ENCODE peak calls at places on chromosomes 1 and 21, in six cellular contexts. One of them, this sample, is unnamed.

GRCh38 chr1:28552482-28553228 is at the start of gene TRNAU1AP:
- DNase-seq in upper lobe of left lung: peak; percentile 98
- DNase-seq in GM23338: peak; percentile 99
- DNase-seq in A549: peak; percentile 92
- DNase-seq in right atrium auricular region: peak; percentile 96
- DNase-seq in left ventricle myocardium inferior: peak; percentile 97
- DNase-seq in this sample: peak; percentile 98

GRCh38 chr1:4004635-4005430 is 104.8 kb upstream of the C1orf174 start:
- DNase-seq in upper lobe of left lung: no peak
- DNase-seq in GM23338: no peak
- DNase-seq in A549: no peak
- DNase-seq in right atrium auricular region: no peak
- DNase-seq in left ventricle myocardium inferior: no peak
- DNase-seq in this sample: no peak

GRCh38 chr21:35697321-35697808 is 363.0 kb downstream of the SETD4 start:
- DNase-seq in upper lobe of left lung: no peak
- DNase-seq in GM23338: no peak
- DNase-seq in A549: no peak
- DNase-seq in right atrium auricular region: peak; percentile 63
- DNase-seq in left ventricle myocardium inferior: peak; percentile 66
- DNase-seq in this sample: peak; percentile 81

GRCh38 chr1:55718758-55719671 is 503.9 kb upstream of the USP24 start:
- DNase-seq in upper lobe of left lung: no peak
- DNase-seq in GM23338: peak; percentile 11
- DNase-seq in A549: peak; percentile 68
- DNase-seq in right atrium auricular region: peak; percentile 88
- DNase-seq in left ventricle myocardium inferior: peak; percentile 20
- DNase-seq in this sample: peak; percentile 75

GRCh38 chr1:50422946-50423669 is at the start of gene DMRTA2:
- DNase-seq in upper lobe of left lung: peak; percentile 84
- DNase-seq in GM23338: peak; percentile 84
- DNase-seq in A549: peak; percentile 56
- DNase-seq in right atrium auricular region: no peak
- DNase-seq in left ventricle myocardium inferior: no peak
- DNase-seq in this sample: peak; percentile 76

GRCh38 chr1:109201123-109201703 is 12.5 kb upstream of the SARS1 start:
- DNase-seq in upper lobe of left lung: no peak
- DNase-seq in GM23338: peak; percentile 90
- DNase-seq in A549: peak; percentile 49
- DNase-seq in right atrium auricular region: peak; percentile 23
- DNase-seq in left ventricle myocardium inferior: no peak
- DNase-seq in this sample: no peak

GRCh38 chr1:62144238-62144831 is 50.3 kb upstream of the L1TD1 start:
- DNase-seq in upper lobe of left lung: no peak
- DNase-seq in GM23338: peak; percentile 82
- DNase-seq in A549: peak; percentile 41
- DNase-seq in right atrium auricular region: peak; percentile 59
- DNase-seq in left ventricle myocardium inferior: no peak
- DNase-seq in this sample: no peak

GRCh38 chr1:2451744-2452582 is 24.1 kb upstream of the PLCH2 start:
- DNase-seq in upper lobe of left lung: no peak
- DNase-seq in GM23338: no peak
- DNase-seq in A549: peak; percentile 82
- DNase-seq in right atrium auricular region: no peak
- DNase-seq in left ventricle myocardium inferior: no peak
- DNase-seq in this sample: no peak

GRCh38 chr1:43274804-43275180 is 5.0 kb downstream of the TMEM125 start:
- DNase-seq in upper lobe of left lung: no peak
- DNase-seq in GM23338: no peak
- DNase-seq in A549: no peak
- DNase-seq in right atrium auricular region: no peak
- DNase-seq in left ventricle myocardium inferior: no peak
- DNase-seq in this sample: no peak

GRCh38 chr1:62325696-62326095 is 6.5 kb upstream of the KANK4 start:
- DNase-seq in upper lobe of left lung: no peak
- DNase-seq in GM23338: no peak
- DNase-seq in A549: no peak
- DNase-seq in right atrium auricular region: no peak
- DNase-seq in left ventricle myocardium inferior: no peak
- DNase-seq in this sample: no peak

GRCh38 chr1:8870605-8871538 is 7.6 kb downstream of the ENO1 start:
- DNase-seq in upper lobe of left lung: no peak
- DNase-seq in GM23338: no peak
- DNase-seq in A549: no peak
- DNase-seq in right atrium auricular region: no peak
- DNase-seq in left ventricle myocardium inferior: no peak
- DNase-seq in this sample: no peak

GRCh38 chr1:228344631-228345072 is 62.0 kb downstream of the TRIM11 start:
- DNase-seq in upper lobe of left lung: no peak
- DNase-seq in GM23338: no peak
- DNase-seq in A549: peak; percentile 23
- DNase-seq in right atrium auricular region: no peak
- DNase-seq in left ventricle myocardium inferior: peak; percentile 7
- DNase-seq in this sample: peak; percentile 62

GRCh38 chr1:3787347-3787710 is 9.0 kb downstream of the LRRC47 start:
- DNase-seq in upper lobe of left lung: no peak
- DNase-seq in GM23338: no peak
- DNase-seq in A549: no peak
- DNase-seq in right atrium auricular region: no peak
- DNase-seq in left ventricle myocardium inferior: no peak
- DNase-seq in this sample: no peak

GRCh38 chr1:204621996-204622395 is 63.5 kb downstream of the LRRN2 start:
- DNase-seq in upper lobe of left lung: no peak
- DNase-seq in GM23338: no peak
- DNase-seq in A549: no peak
- DNase-seq in right atrium auricular region: no peak
- DNase-seq in left ventricle myocardium inferior: no peak
- DNase-seq in this sample: no peak

GRCh38 chr1:61320575-61320974 is 238.2 kb downstream of the NFIA start:
- DNase-seq in upper lobe of left lung: no peak
- DNase-seq in GM23338: no peak
- DNase-seq in A549: no peak
- DNase-seq in right atrium auricular region: no peak
- DNase-seq in left ventricle myocardium inferior: no peak
- DNase-seq in this sample: no peak

GRCh38 chr1:64691631-64692030 is 53.2 kb upstream of the RAVER2 start:
- DNase-seq in upper lobe of left lung: no peak
- DNase-seq in GM23338: peak; percentile 24
- DNase-seq in A549: no peak
- DNase-seq in right atrium auricular region: no peak
- DNase-seq in left ventricle myocardium inferior: no peak
- DNase-seq in this sample: no peak

GRCh38 chr1:65812065-65812464 is 19.4 kb downstream of the PDE4B start:
- DNase-seq in upper lobe of left lung: no peak
- DNase-seq in GM23338: peak; percentile 30
- DNase-seq in A549: no peak
- DNase-seq in right atrium auricular region: no peak
- DNase-seq in left ventricle myocardium inferior: peak; percentile 12
- DNase-seq in this sample: no peak

GRCh38 chr1:6358144-6358624 is 35.4 kb downstream of the ACOT7 start:
- DNase-seq in upper lobe of left lung: no peak
- DNase-seq in GM23338: no peak
- DNase-seq in A549: no peak
- DNase-seq in right atrium auricular region: no peak
- DNase-seq in left ventricle myocardium inferior: no peak
- DNase-seq in this sample: no peak

GRCh38 chr1:226919587-226919986 is 20.5 kb upstream of the COQ8A start:
- DNase-seq in upper lobe of left lung: no peak
- DNase-seq in GM23338: no peak
- DNase-seq in A549: no peak
- DNase-seq in right atrium auricular region: no peak
- DNase-seq in left ventricle myocardium inferior: no peak
- DNase-seq in this sample: no peak

GRCh38 chr1:54995013-54995760 is 3.5 kb upstream of the BSND start:
- DNase-seq in upper lobe of left lung: no peak
- DNase-seq in GM23338: peak; percentile 56
- DNase-seq in A549: no peak
- DNase-seq in right atrium auricular region: no peak
- DNase-seq in left ventricle myocardium inferior: no peak
- DNase-seq in this sample: no peak

GRCh38 chr1:230781596-230781995 is 34.4 kb downstream of the CAPN9 start:
- DNase-seq in upper lobe of left lung: no peak
- DNase-seq in GM23338: no peak
- DNase-seq in A549: no peak
- DNase-seq in right atrium auricular region: no peak
- DNase-seq in left ventricle myocardium inferior: no peak
- DNase-seq in this sample: no peak

GRCh38 chr1:43803646-43804045 is 96.3 kb downstream of the ST3GAL3 start:
- DNase-seq in upper lobe of left lung: no peak
- DNase-seq in GM23338: no peak
- DNase-seq in A549: no peak
- DNase-seq in right atrium auricular region: no peak
- DNase-seq in left ventricle myocardium inferior: no peak
- DNase-seq in this sample: no peak

GRCh38 chr1:234921266-234922062 is 207.2 kb downstream of the TOMM20 start:
- DNase-seq in upper lobe of left lung: no peak
- DNase-seq in GM23338: no peak
- DNase-seq in A549: no peak
- DNase-seq in right atrium auricular region: no peak
- DNase-seq in left ventricle myocardium inferior: no peak
- DNase-seq in this sample: no peak

GRCh38 chr1:170461762-170462384 is 70.1 kb upstream of the GORAB start:
- DNase-seq in upper lobe of left lung: no peak
- DNase-seq in GM23338: no peak
- DNase-seq in A549: no peak
- DNase-seq in right atrium auricular region: no peak
- DNase-seq in left ventricle myocardium inferior: no peak
- DNase-seq in this sample: no peak

GRCh38 chr1:116511459-116512019 is 59.3 kb downstream of the CD58 start:
- DNase-seq in upper lobe of left lung: no peak
- DNase-seq in GM23338: no peak
- DNase-seq in A549: no peak
- DNase-seq in right atrium auricular region: no peak
- DNase-seq in left ventricle myocardium inferior: no peak
- DNase-seq in this sample: no peak

GRCh38 chr1:116515702-116516101 is 55.1 kb downstream of the CD58 start:
- DNase-seq in upper lobe of left lung: no peak
- DNase-seq in GM23338: no peak
- DNase-seq in A549: no peak
- DNase-seq in right atrium auricular region: no peak
- DNase-seq in left ventricle myocardium inferior: no peak
- DNase-seq in this sample: no peak

GRCh38 chr1:116516631-116517030 is 54.2 kb downstream of the CD58 start:
- DNase-seq in upper lobe of left lung: no peak
- DNase-seq in GM23338: no peak
- DNase-seq in A549: no peak
- DNase-seq in right atrium auricular region: no peak
- DNase-seq in left ventricle myocardium inferior: no peak
- DNase-seq in this sample: no peak

GRCh38 chr1:116514708-116515525 is 55.9 kb downstream of the CD58 start:
- DNase-seq in upper lobe of left lung: no peak
- DNase-seq in GM23338: no peak
- DNase-seq in A549: no peak
- DNase-seq in right atrium auricular region: no peak
- DNase-seq in left ventricle myocardium inferior: no peak
- DNase-seq in this sample: no peak

GRCh38 chr1:116513956-116514355 is 56.9 kb downstream of the CD58 start:
- DNase-seq in upper lobe of left lung: no peak
- DNase-seq in GM23338: no peak
- DNase-seq in A549: no peak
- DNase-seq in right atrium auricular region: no peak
- DNase-seq in left ventricle myocardium inferior: peak; percentile 53
- DNase-seq in this sample: no peak
- H3K4me3 ChIP-seq in upper lobe of left lung: no peak overlapping the region
- H3K4me3 ChIP-seq in GM23338: no peak overlapping the region
- H3K4me3 ChIP-seq in A549: no peak overlapping the region
- H3K4me3 ChIP-seq in right atrium auricular region: no peak overlapping the region
- H3K4me3 ChIP-seq in left ventricle myocardium inferior: no peak overlapping the region
- H3K4me3 ChIP-seq in this sample: no peak overlapping the region

GRCh38 chr1:202107321-202107761 is 15.4 kb upstream of the GPR37L1 start:
- DNase-seq in upper lobe of left lung: peak; percentile 83
- DNase-seq in GM23338: no peak
- DNase-seq in A549: peak; percentile 55
- DNase-seq in right atrium auricular region: no peak
- DNase-seq in left ventricle myocardium inferior: peak; percentile 78
- DNase-seq in this sample: no peak
- H3K27ac ChIP-seq in upper lobe of left lung: peak overlapping the region; percentile 73
- H3K27ac ChIP-seq in GM23338: no peak overlapping the region
- H3K27ac ChIP-seq in A549: peak overlapping the region; percentile 91
- H3K27ac ChIP-seq in right atrium auricular region: peak overlapping the region; percentile 80
- H3K27ac ChIP-seq in left ventricle myocardium inferior: peak overlapping the region; percentile 94
- H3K27ac ChIP-seq in this sample: no peak overlapping the region

GRCh38 chr1:159279754-159280153 is 22.4 kb upstream of the FCER1A start:
- DNase-seq in upper lobe of left lung: no peak
- DNase-seq in GM23338: no peak
- DNase-seq in A549: peak; percentile 28
- DNase-seq in right atrium auricular region: no peak
- DNase-seq in left ventricle myocardium inferior: no peak
- DNase-seq in this sample: no peak
- H3K4me3 ChIP-seq in upper lobe of left lung: no peak overlapping the region
- H3K4me3 ChIP-seq in GM23338: no peak overlapping the region
- H3K4me3 ChIP-seq in A549: no peak overlapping the region
- H3K4me3 ChIP-seq in right atrium auricular region: no peak overlapping the region
- H3K4me3 ChIP-seq in left ventricle myocardium inferior: no peak overlapping the region
- H3K4me3 ChIP-seq in this sample: no peak overlapping the region

GRCh38 chr1:153801786-153802697 is 26.8 kb downstream of the SLC27A3 start:
- DNase-seq in upper lobe of left lung: no peak
- DNase-seq in GM23338: no peak
- DNase-seq in A549: no peak
- DNase-seq in right atrium auricular region: no peak
- DNase-seq in left ventricle myocardium inferior: no peak
- DNase-seq in this sample: no peak

GRCh38 chr1:153805929-153806750 is 30.9 kb downstream of the SLC27A3 start:
- DNase-seq in upper lobe of left lung: no peak
- DNase-seq in GM23338: no peak
- DNase-seq in A549: no peak
- DNase-seq in right atrium auricular region: no peak
- DNase-seq in left ventricle myocardium inferior: no peak
- DNase-seq in this sample: no peak

GRCh38 chr1:153804112-153804511 is 28.9 kb downstream of the SLC27A3 start:
- DNase-seq in upper lobe of left lung: no peak
- DNase-seq in GM23338: no peak
- DNase-seq in A549: no peak
- DNase-seq in right atrium auricular region: no peak
- DNase-seq in left ventricle myocardium inferior: no peak
- DNase-seq in this sample: no peak

GRCh38 chr1:153803479-153804056 is 28.4 kb downstream of the SLC27A3 start:
- DNase-seq in upper lobe of left lung: no peak
- DNase-seq in GM23338: no peak
- DNase-seq in A549: no peak
- DNase-seq in right atrium auricular region: no peak
- DNase-seq in left ventricle myocardium inferior: no peak
- DNase-seq in this sample: no peak

DNA sequence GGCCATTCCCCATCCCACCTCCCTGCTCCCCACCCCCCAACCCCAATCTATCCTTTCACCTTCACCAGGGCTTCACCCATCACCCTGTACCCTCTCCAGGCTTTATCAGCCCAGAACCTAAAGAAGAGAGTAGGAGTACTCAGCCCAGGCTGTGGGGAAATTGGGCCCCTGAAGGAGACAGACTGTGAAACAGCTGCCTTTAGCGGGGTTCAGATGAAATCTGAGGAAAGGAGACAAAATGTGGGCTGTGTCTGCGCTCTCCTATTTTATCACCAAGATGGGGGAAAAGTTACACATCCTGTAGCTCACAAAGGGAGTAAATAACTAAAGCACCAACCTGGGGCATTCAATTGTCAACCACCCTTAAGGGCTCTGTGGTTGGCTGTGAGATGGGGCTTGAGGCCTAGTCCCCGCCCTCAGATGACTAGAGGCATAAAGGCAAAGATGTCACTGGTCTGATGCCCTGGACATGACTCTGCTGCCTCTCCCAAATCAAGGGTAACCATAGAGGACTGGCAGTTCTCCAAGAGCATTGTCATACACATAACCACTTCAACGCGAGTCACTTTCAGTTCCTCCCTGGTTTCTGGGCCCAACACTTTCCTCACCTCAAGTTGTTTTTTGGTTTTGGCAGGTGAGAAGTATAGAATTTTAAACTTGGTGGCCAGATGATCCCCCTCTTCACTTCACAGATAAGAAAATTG is 30.0 kb downstream of the SLC27A3 start:
- DNase-seq in upper lobe of left lung: no peak
- DNase-seq in GM23338: no peak
- DNase-seq in A549: peak; percentile 62
- DNase-seq in right atrium auricular region: peak; percentile 82
- DNase-seq in left ventricle myocardium inferior: no peak
- DNase-seq in this sample: no peak
- H3K27ac ChIP-seq in upper lobe of left lung: peak overlapping the region; percentile 67
- H3K27ac ChIP-seq in GM23338: peak overlapping the region; percentile 72
- H3K27ac ChIP-seq in A549: peak overlapping the region; percentile 64
- H3K27ac ChIP-seq in right atrium auricular region: peak overlapping the region; percentile 80
- H3K27ac ChIP-seq in left ventricle myocardium inferior: peak overlapping the region; percentile 84
- H3K27ac ChIP-seq in this sample: no peak overlapping the region

This sample was measured in aorta.